ENCODE peak calls at places on chromosomes 1 and 21, in five cellular contexts. N is CD8-positive, alpha-beta T cell; G is suprapubic skin; A is pancreas; J is tibial nerve. W is an unnamed sample.

GRCh38 chr21:37032293-37032692 is 25.8 kb downstream of the RIPPLY3 start:
- DNase-seq in G (no peak), A (no peak), N (no peak), J (no peak), W (no peak)

GRCh38 chr1:145960468-145961108 is 2.8 kb upstream of the LIX1L start:
- DNase-seq in G (peak), A (peak), J (no peak), N (peak), W (peak)

GRCh38 chr1:109644670-109645069 is 11.2 kb upstream of the GSTM4 start:
- DNase-seq in J (no peak), A (no peak), N (no peak), G (no peak), W (no peak)

GRCh38 chr1:41021526-41022308 is at the start of gene SLFNL1:
- DNase-seq in G (no peak), J (no peak), N (no peak), A (no peak), W (no peak)

GRCh38 chr1:183569141-183569540 is 21.1 kb downstream of the NCF2 start:
- DNase-seq in J (no peak), A (no peak), N (no peak), G (no peak), W (no peak)

GRCh38 chr1:234643111-234643849 is 33.3 kb upstream of the IRF2BP2 start:
- DNase-seq in N (no peak), G (no peak), A (peak), J (no peak), W (no peak)

GRCh38 chr1:58922302-58923089 is 138.6 kb upstream of the JUN start:
- DNase-seq in A (peak), G (peak), J (no peak), N (peak), W (peak)

GRCh38 chr1:228037401-228038386 is 30.9 kb downstream of the WNT3A start:
- DNase-seq in N (no peak), G (peak), J (no peak), A (peak), W (peak)

GRCh38 chr1:205438213-205439158 is 16.6 kb upstream of the LEMD1 start:
- DNase-seq in A (peak), N (no peak), J (peak), G (no peak), W (peak)

GRCh38 chr1:226652613-226653012 is 86.5 kb downstream of the ITPKB start:
- DNase-seq in A (no peak), J (no peak), G (no peak), N (no peak), W (no peak)

GRCh38 chr1:89953072-89953626 is 41.8 kb upstream of the ZNF326 start:
- DNase-seq in G (no peak), N (peak), J (no peak), A (no peak), W (peak)

GRCh38 chr21:36487641-36488307 is 7.9 kb upstream of the CLDN14 start:
- DNase-seq in A (peak), G (no peak), J (no peak), N (no peak), W (peak)

GRCh38 chr1:87058343-87058649 is 143.9 kb downstream of the HS2ST1 start:
- DNase-seq in A (no peak), J (no peak), G (no peak), N (no peak), W (peak)

GRCh38 chr1:237901284-237901870 is 10.7 kb upstream of the ZP4 start:
- DNase-seq in J (no peak), A (no peak), G (no peak), N (no peak), W (peak)

GRCh38 chr21:35198004-35198403 is 148.9 kb upstream of the RUNX1 start:
- DNase-seq in J (no peak), A (no peak), N (no peak), G (no peak), W (peak)

GRCh38 chr1:54994355-54994990 is 4.3 kb upstream of the BSND start:
- DNase-seq in N (no peak), G (no peak), A (no peak), J (no peak), W (no peak)

GRCh38 chr1:186511761-186512637 is 51.1 kb upstream of the PDC start:
- DNase-seq in J (no peak), A (no peak), N (no peak), G (no peak), W (no peak)

GRCh38 chr1:1371741-1372711 is 3.0 kb downstream of the AURKAIP1 start:
- DNase-seq in G (no peak), N (peak), J (peak), A (peak), W (peak)

GRCh38 chr1:23727362-23727811 is 15.9 kb upstream of the ELOA start:
- DNase-seq in N (no peak), A (peak), J (peak), G (peak), W (peak)

GRCh38 chr1:150151291-150152181 is 1.8 kb downstream of the PLEKHO1 start:
- DNase-seq in A (no peak), N (peak), J (no peak), G (no peak), W (peak)

GRCh38 chr1:16162163-16162822 is 6.4 kb upstream of the EPHA2 start:
- DNase-seq in N (peak), G (no peak), J (no peak), A (no peak), W (no peak)

GRCh38 chr1:248918126-248918525 is 12.1 kb downstream of the PGBD2 start:
- DNase-seq in A (no peak), N (no peak), G (no peak), J (no peak), W (no peak)

GRCh38 chr1:42806593-42806992 is 10.3 kb upstream of the ERMAP start:
- DNase-seq in A (no peak), J (no peak), N (no peak), G (no peak), W (no peak)

GRCh38 chr1:18770799-18771198 is 88.7 kb downstream of the TAS1R2 start:
- DNase-seq in J (no peak), A (no peak), N (no peak), G (no peak), W (no peak)

DNA sequence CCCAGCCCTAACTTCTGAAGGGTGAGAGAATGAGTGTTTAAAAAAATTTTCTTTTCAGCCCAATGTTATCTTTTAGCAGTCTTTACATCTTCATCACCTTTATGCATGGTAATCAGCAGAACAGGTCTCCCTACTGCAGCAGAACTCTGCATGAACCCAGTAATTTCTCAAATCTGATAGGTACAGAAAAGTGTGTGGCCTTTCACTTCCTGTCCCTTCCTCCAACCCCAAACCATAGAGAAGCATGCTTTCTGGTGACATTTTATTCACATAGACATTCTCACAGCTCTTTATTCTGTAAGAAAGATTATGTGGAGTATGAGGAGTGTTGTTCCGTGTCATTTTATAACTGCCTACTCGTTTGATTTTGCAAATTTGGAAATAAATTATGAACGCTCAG is 68.6 kb downstream of the RPAP2 start:
- DNase-seq in J (no peak), G (no peak), A (no peak), N (no peak), W (no peak)
- H3K4me3 ChIP-seq in J (no peak), G (no peak), A (no peak), N (no peak), W (no peak)

GRCh38 chr1:221431968-221432367 is 309.9 kb downstream of the DUSP10 start:
- DNase-seq in N (no peak), G (no peak), J (no peak), A (no peak), W (no peak)

GRCh38 chr1:221429262-221429661 is 312.6 kb downstream of the DUSP10 start:
- DNase-seq in A (no peak), N (no peak), G (no peak), J (no peak), W (peak)

GRCh38 chr1:221435510-221435909 is 306.4 kb downstream of the DUSP10 start:
- DNase-seq in J (no peak), A (no peak), G (no peak), N (no peak), W (peak)

GRCh38 chr1:221430133-221430960 is 311.5 kb downstream of the DUSP10 start:
- DNase-seq in J (no peak), A (no peak), N (no peak), G (no peak), W (no peak)

GRCh38 chr1:221431068-221431651 is 310.7 kb downstream of the DUSP10 start:
- DNase-seq in A (no peak), N (no peak), G (no peak), J (no peak), W (peak)
- TF ChIP-seq CTCF in A (no peak), N (no peak), G (no peak), J (no peak), W (peak)

DNA sequence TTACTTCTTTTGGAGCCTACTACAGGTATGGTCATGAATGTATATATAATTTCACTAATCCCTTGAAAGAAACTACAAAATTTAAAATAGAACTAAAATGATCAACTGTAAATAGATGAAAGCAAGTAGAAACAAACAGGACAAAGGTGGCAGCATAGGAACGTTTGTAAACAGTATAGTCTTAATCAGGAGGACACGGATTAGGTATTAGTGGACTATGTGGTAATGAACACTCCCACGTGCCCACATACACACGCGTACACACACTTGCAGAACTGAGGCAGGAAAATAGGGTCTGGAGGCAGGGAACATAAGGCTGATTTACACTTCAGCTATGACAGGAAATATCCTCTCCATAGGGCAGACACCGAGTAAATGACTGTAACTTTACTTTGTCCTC is 1397.8 kb downstream of the NCAM2 start:
- DNase-seq in A (no peak), J (no peak), G (no peak), N (no peak), W (no peak)
- H3K4me3 ChIP-seq in A (no peak), J (no peak), G (no peak), N (no peak), W (no peak)

GRCh38 chr1:157773723-157774350 is 3.1 kb downstream of the FCRL2 start:
- DNase-seq in N (no peak), A (no peak), G (no peak), J (no peak), W (no peak)
- TF ChIP-seq CTCF in N (no peak), A (no peak), G (no peak), J (no peak), W (no peak)

GRCh38 chr1:38004284-38005101 is 821 bp downstream of the FHL3 start:
- DNase-seq in J (no peak), A (peak), G (peak), N (no peak), W (peak)

GRCh38 chr1:38006008-38006828 is 904 bp upstream of the FHL3 start:
- DNase-seq in G (peak), N (no peak), A (no peak), J (no peak), W (no peak)

GRCh38 chr1:38005195-38006007 is at the start of gene FHL3:
- DNase-seq in A (peak), J (no peak), N (peak), G (peak), W (no peak)

GRCh38 chr1:38000529-38001453 is 4.5 kb downstream of the FHL3 start:
- DNase-seq in J (peak), A (no peak), N (no peak), G (no peak), W (peak)

GRCh38 chr1:38003261-38004250 is 1.8 kb downstream of the FHL3 start:
- DNase-seq in J (no peak), N (no peak), A (no peak), G (peak), W (peak)
- H3K4me3 ChIP-seq in J (peak), N (peak), A (peak), G (peak), W (peak)

GRCh38 chr1:160781129-160781808 is 14.7 kb upstream of the LY9 start:
- DNase-seq in A (no peak), G (no peak), N (no peak), J (no peak), W (no peak)

GRCh38 chr1:160777486-160778089 is 18.4 kb upstream of the LY9 start:
- DNase-seq in N (peak), A (no peak), G (no peak), J (no peak), W (peak)

GRCh38 chr1:160778976-160779375 is 17.0 kb upstream of the LY9 start:
- DNase-seq in N (no peak), G (no peak), A (no peak), J (no peak), W (no peak)

GRCh38 chr1:160780398-160780755 is 15.6 kb upstream of the LY9 start:
- DNase-seq in N (no peak), G (no peak), A (no peak), J (no peak), W (no peak)

DNA sequence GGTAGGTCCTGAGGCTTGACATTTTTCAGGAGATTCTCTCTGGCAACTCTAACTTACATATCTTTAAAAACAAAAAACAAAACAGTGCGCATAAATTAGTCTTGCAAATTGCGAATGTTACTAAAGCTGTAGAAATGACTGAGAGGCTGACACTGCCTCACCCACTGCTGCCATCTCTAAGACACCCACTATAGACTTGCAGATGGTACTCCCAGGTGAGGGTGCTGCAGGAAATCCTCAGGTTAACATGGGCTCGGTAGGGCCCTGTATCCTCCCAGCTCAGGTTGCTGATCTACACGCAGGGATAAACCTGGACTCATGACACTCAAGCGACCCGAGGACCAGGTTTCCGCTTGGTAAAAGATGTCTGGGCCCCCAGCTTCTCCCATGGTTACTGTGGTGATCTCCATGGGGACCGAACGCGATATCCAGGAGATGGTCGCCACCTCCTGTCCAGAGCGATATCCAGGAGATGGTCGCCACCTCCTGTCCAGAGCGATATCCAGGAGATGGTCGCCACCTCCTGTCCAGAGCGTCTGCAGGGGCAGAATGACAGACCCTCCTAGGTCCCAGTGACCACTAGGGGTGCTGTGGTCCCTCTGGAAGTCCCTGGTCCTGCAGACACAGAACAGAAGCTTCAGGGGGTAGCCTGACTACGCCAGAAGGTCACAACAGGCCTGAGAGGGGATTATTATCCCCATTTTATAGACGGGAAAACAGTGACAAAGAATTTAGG is 16.1 kb upstream of the LY9 start:
- DNase-seq in G (no peak), J (no peak), N (peak), A (no peak), W (no peak)
- TF ChIP-seq CTCF in G (peak), J (no peak), N (no peak), A (no peak), W (no peak)

GRCh38 chr1:30753660-30754123 is 3.9 kb downstream of the LAPTM5 start:
- DNase-seq in G (no peak), N (no peak), A (no peak), J (no peak), W (no peak)
- H3K4me3 ChIP-seq in G (no peak), N (peak), A (no peak), J (no peak), W (no peak)

DNA sequence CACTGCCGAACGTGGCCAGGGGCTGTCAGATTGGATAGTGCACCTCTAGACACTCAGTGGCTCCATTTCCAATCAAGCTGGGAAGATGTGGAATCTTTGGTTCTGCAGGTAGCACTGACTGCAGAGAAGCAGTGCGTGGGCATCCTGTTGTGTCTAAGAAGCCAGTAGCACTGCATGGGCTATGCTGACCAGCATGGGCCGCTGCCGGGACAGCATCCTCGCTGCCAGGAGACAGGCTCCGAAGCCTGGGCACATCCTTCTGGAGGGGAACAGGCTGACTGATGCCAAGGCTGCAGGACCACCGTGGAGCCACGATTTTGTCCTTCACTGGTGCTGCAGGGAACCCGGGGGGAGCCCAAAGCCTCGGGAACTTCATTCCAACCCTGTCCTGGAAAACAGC is 649.4 kb downstream of the NPHP4 start:
- DNase-seq in N (no peak), G (peak), A (no peak), J (no peak), W (no peak)
- TF ChIP-seq CTCF in N (no peak), G (no peak), A (no peak), J (no peak), W (no peak)

GRCh38 chr1:119005870-119006405 is 17.8 kb upstream of the TBX15 start:
- DNase-seq in A (no peak), J (no peak), N (no peak), G (no peak), W (no peak)
- H3K4me3 ChIP-seq in A (no peak), J (no peak), N (no peak), G (no peak), W (no peak)

W was measured in fibroblast of mammary gland.